ENCODE peak calls at places on chromosomes 12 and 14, in eight cellular contexts. B, N, Z, L, R, H, A and O are unnamed samples.

GRCh38 chr12:50787618-50788017 is 23.7 kb downstream of the ATF1 start:
- DNase-seq in B (no peak), N (no peak), Z (no peak), L (no peak), R (no peak), H (no peak), A (no peak), O (no peak)

GRCh38 chr14:28603606-28604005 is 163.0 kb upstream of the FOXG1 start:
- DNase-seq in B (no peak), N (no peak), Z (peak), L (peak), R (no peak), H (no peak), A (no peak), O (no peak)

GRCh38 chr14:66379116-66379515 is 107.1 kb upstream of the CCDC196 start:
- DNase-seq in B (no peak), N (peak), Z (peak), L (no peak), R (peak), H (no peak), A (no peak), O (no peak)

GRCh38 chr12:122036153-122036552 is 14.5 kb downstream of the BCL7A start:
- DNase-seq in B (no peak), N (no peak), Z (no peak), L (no peak), R (no peak), H (no peak), A (no peak), O (no peak)

GRCh38 chr12:49292729-49293055 is 2.3 kb upstream of the PRPH start:
- DNase-seq in B (no peak), N (no peak), Z (no peak), L (no peak), R (peak), H (no peak), A (no peak), O (no peak)

GRCh38 chr14:89399594-89400068 is 17.4 kb downstream of the FOXN3 start:
- DNase-seq in B (no peak), N (no peak), Z (no peak), L (no peak), R (no peak), H (peak), A (no peak), O (no peak)

GRCh38 chr12:121600702-121601336 is 20.0 kb upstream of the KDM2B start:
- DNase-seq in B (no peak), N (no peak), Z (no peak), L (no peak), R (peak), H (no peak), A (no peak), O (no peak)

GRCh38 chr12:116672842-116673516 is 64.9 kb downstream of the SPRING1 start:
- DNase-seq in B (no peak), N (no peak), Z (no peak), L (no peak), R (no peak), H (no peak), A (no peak), O (no peak)

GRCh38 chr12:56221233-56221756 is 427 bp downstream of the RNF41 start:
- DNase-seq in B (peak), N (peak), Z (peak), L (peak), R (peak), H (peak), A (no peak), O (no peak)

GRCh38 chr12:85835417-85835809 is 796 bp downstream of the RASSF9 start:
- DNase-seq in B (no peak), N (no peak), Z (no peak), L (no peak), R (no peak), H (no peak), A (no peak), O (no peak)

GRCh38 chr12:29844667-29845066 is 60.9 kb upstream of the TMTC1 start:
- DNase-seq in B (no peak), N (no peak), Z (no peak), L (no peak), R (no peak), H (no peak), A (no peak), O (no peak)

GRCh38 chr12:79935021-79935623 is at the start of gene PPP1R12A:
- DNase-seq in B (peak), N (peak), Z (peak), L (peak), R (peak), H (peak), A (peak), O (peak)

GRCh38 chr12:20549115-20549719 is 145.9 kb upstream of the SLCO1C1 start:
- DNase-seq in B (peak), N (peak), Z (no peak), L (no peak), R (no peak), H (no peak), A (no peak), O (no peak)

GRCh38 chr14:100215330-100215885 is 23.5 kb upstream of the YY1 start:
- DNase-seq in B (no peak), N (no peak), Z (no peak), L (no peak), R (no peak), H (no peak), A (no peak), O (no peak)

GRCh38 chr12:124921200-124922008 is 7.0 kb upstream of the UBC start:
- DNase-seq in B (peak), N (peak), Z (peak), L (no peak), R (peak), H (no peak), A (no peak), O (no peak)

GRCh38 chr12:69534389-69534822 is 50.9 kb upstream of the CCT2 start:
- DNase-seq in B (peak), N (peak), Z (no peak), L (peak), R (no peak), H (no peak), A (no peak), O (peak)

GRCh38 chr12:69475237-69475984 is 5.2 kb downstream of the FRS2 start:
- DNase-seq in B (no peak), N (no peak), Z (no peak), L (no peak), R (no peak), H (no peak), A (no peak), O (no peak)

GRCh38 chr12:94426049-94426448 is 33.6 kb downstream of the CEP83 start:
- DNase-seq in B (no peak), N (no peak), Z (no peak), L (no peak), R (no peak), H (no peak), A (no peak), O (no peak)

GRCh38 chr14:77707355-77707723 is 484 bp downstream of the ALKBH1 start:
- DNase-seq in B (peak), N (peak), Z (peak), L (no peak), R (no peak), H (no peak), A (peak), O (no peak)

GRCh38 chr14:71060274-71060673 is 153.0 kb downstream of the PCNX1 start:
- DNase-seq in B (no peak), N (no peak), Z (no peak), L (no peak), R (no peak), H (no peak), A (no peak), O (no peak)

GRCh38 chr12:116375278-116375842 is 97.9 kb upstream of the MED13L start:
- DNase-seq in B (no peak), N (no peak), Z (no peak), L (no peak), R (no peak), H (no peak), A (no peak), O (no peak)

GRCh38 chr12:32647275-32647674 is 31.8 kb upstream of the DNM1L start:
- DNase-seq in B (no peak), N (no peak), Z (no peak), L (no peak), R (no peak), H (no peak), A (no peak), O (no peak)

GRCh38 chr14:100078997-100079561 is 13.9 kb downstream of the EVL start:
- DNase-seq in B (no peak), N (no peak), Z (no peak), L (no peak), R (peak), H (peak), A (no peak), O (no peak)

DNA sequence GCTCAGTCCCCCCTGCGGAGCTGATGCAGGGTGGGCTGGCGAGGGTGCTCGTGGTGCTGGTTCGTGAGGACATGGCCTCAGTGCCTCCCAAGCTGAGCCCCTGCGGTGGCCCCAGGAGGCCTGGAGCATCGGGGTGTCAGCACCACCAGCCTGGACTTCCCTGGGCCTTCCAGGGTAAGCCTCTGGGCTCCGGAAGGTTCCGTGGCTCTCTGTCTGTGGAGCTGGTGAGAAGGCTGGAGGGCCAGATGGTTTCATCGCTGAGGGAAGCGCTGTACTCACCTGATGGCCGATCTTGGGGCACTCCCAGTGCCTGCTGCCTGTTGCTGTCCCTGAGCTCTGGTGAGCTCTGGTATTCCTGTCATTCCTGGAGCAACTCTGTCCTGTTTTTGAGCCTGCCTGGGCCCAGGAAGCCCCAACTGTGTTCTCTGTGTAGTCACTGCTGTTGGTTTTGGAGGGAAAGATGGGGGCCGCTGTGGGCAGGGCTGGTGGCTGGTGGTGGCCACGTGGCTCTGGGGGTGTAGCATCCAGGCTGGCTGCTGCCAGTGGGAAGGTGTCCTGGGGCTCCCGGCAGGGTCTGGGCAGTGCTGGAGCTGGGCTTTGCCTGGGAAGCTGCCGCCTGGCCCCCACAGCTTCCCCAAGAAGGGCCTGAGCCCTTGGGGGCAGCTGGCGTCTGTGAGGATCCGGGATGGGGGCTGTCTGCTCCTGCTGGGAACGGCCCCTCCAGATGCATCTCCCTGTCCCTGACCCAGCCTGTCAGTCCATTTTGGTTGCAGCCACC is 18.3 kb downstream of the MTA1 start:
- DNase-seq in B (no peak), N (no peak), Z (no peak), L (no peak), R (no peak), H (no peak), A (no peak), O (no peak)
- TF ChIP-seq POLR2A in B (no peak), N (no peak), Z (no peak), L (no peak), R (no peak), H (no peak), A (no peak), O (no peak)

GRCh38 chr14:55579724-55580400 is at the start of gene KTN1:
- DNase-seq in B (peak), N (peak), Z (peak), L (peak), R (peak), H (peak), A (peak), O (no peak)
- TF ChIP-seq POLR2A in B (no peak), N (peak), Z (peak), L (no peak), R (no peak), H (no peak), A (no peak), O (peak)

DNA sequence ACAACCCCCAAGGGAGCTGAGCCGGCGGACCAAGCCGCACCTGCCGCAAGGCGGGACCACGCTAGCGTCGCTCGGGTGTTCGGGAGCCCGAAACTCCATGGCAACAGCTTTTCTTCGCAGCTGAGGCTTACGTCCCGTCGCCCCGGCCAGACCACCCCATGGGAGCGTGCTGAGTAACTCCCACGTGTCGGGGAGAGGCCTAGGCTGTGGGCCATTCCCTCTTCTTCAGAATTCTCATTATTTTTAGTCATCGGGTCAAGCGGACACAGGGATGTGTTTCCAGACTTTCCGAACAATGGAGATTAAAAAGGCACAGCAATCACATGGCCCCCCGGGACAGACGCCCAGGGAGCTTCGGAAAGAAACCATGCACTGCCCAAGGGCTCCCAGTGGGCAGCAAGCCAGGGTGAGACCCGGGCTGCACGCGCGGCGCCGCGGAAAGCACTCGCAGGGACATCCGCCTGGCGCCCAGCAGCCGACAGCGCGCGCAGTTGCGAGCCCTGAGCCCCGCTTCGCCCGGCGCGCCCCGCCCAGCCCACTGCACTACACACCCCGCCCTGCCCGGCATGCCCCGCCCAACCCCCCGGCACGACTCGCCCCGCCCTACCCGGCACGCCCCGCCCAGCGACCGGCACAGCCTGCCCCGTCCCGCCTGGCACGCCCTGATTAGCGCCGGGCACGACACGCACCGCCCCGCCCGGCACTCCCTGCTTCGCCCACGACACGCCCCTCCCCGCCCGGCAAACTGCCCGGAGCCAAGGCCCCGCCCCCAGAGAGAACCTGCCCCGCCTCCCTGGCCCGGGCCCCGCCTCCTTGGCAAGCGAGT is 422 bp upstream of the AK7 start:
- DNase-seq in B (peak), N (peak), Z (peak), L (peak), R (peak), H (peak), A (peak), O (peak)
- TF ChIP-seq POLR2A in B (no peak), N (no peak), Z (no peak), L (no peak), R (no peak), H (no peak), A (no peak), O (peak)

DNA sequence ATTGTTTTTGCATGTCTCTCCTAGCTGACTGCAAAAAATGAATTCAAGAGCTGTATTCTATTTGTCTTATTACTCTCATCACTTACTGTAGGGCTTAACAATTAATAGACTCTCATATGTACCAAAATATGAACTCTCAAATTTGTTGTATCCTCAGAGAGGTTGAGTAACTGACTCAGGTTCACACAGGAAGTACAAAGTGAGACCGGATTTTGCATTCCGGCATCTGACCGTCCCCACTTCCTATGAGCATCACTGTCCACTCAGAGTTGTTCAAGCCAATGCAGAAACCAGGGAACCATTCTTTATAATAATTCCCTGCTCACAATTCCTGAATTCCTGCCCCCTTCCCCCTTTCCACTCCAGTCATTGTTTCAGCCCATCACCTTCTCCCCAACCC is 113.3 kb upstream of the AMIGO2 start:
- DNase-seq in B (no peak), N (no peak), Z (no peak), L (no peak), R (no peak), H (no peak), A (no peak), O (no peak)
- TF ChIP-seq POLR2A in B (no peak), N (no peak), Z (no peak), L (no peak), R (no peak), H (no peak), A (no peak), O (no peak)

GRCh38 chr12:102917026-102917787 is at the start of gene PAH:
- DNase-seq in B (no peak), N (no peak), Z (no peak), L (no peak), R (peak), H (peak), A (no peak), O (no peak)
- TF ChIP-seq POLR2A in B (no peak), N (no peak), Z (no peak), L (no peak), R (no peak), H (no peak), A (no peak), O (no peak)

DNA sequence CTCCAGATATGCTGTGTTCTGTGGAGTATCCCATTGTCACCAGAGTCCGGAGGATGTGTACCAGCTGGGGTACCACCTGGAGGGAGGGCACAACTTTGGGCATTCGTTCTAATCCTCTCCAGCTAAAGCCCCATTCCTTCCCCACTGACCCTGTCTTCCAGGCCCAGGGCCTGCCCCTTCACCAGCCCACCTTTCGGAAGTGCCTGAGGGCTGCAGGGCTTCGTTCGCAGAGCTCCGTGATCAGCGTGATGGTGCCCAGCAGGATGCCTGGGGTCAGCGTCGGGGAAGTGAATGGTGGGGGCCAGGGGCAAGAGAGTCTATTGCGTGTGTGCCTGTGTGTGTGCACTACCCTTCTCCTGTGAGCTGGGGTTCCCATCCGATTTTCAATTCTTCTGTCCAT is 2.0 kb downstream of the AP1G2 start:
- DNase-seq in B (no peak), N (no peak), Z (no peak), L (no peak), R (no peak), H (no peak), A (no peak), O (no peak)
- TF ChIP-seq POLR2A in B (no peak), N (no peak), Z (no peak), L (no peak), R (no peak), H (no peak), A (no peak), O (no peak)

GRCh38 chr12:113239288-113239771 is 18.1 kb downstream of the TPCN1 start:
- DNase-seq in B (no peak), N (no peak), Z (no peak), L (no peak), R (no peak), H (peak), A (no peak), O (no peak)
- TF ChIP-seq POLR2A in B (no peak), N (no peak), Z (no peak), L (no peak), R (no peak), H (no peak), A (no peak), O (no peak)

GRCh38 chr12:627863-628805 is 35.1 kb downstream of the NINJ2 start:
- DNase-seq in B (no peak), N (no peak), Z (no peak), L (no peak), R (no peak), H (no peak), A (no peak), O (no peak)

GRCh38 chr12:627285-627684 is 36.0 kb downstream of the NINJ2 start:
- DNase-seq in B (no peak), N (no peak), Z (no peak), L (no peak), R (no peak), H (no peak), A (no peak), O (no peak)

GRCh38 chr12:633731-634130 is 29.5 kb downstream of the NINJ2 start:
- DNase-seq in B (no peak), N (no peak), Z (no peak), L (no peak), R (no peak), H (no peak), A (no peak), O (no peak)

GRCh38 chr12:632102-632696 is 31.0 kb downstream of the NINJ2 start:
- DNase-seq in B (peak), N (no peak), Z (peak), L (peak), R (peak), H (no peak), A (no peak), O (no peak)

GRCh38 chr12:630656-631632 is 32.3 kb downstream of the NINJ2 start:
- DNase-seq in B (no peak), N (peak), Z (no peak), L (no peak), R (peak), H (peak), A (peak), O (peak)
- TF ChIP-seq POLR2A in B (peak), N (peak), Z (no peak), L (no peak), R (no peak), H (no peak), A (peak), O (no peak)